ENCODE peak calls at places on chromosome 12, in ten cellular contexts. G is osteoblast, Y is IMR-90, Z is H7, C is GM06990, P is cardiac fibroblast, V is neuronal stem cell, L is left ventricle myocardium inferior, M is ovary, Q is AG09309. E is an unnamed sample.
A peak's percentile ranks its signal among the peaks of the same experiment; 100 is the strongest.

GRCh38 chr12:75831413-75831812 is 200.2 kb downstream of the PHLDA1 start:
- DNase-seq in V (no peak), Q (no peak), G (no peak), L (no peak), C (no peak), M (no peak), Z (no peak), Y (peak; percentile 73), P (peak; percentile 77), E (no peak)

GRCh38 chr12:104498211-104498801 is 41.6 kb downstream of the CHST11 start:
- DNase-seq in Q (peak; percentile 40), M (no peak), Y (no peak), P (no peak), L (no peak), Z (no peak), G (peak; percentile 25), C (no peak), V (no peak), E (no peak)

GRCh38 chr12:111089616-111090015 is 169.2 kb upstream of the MYL2 start:
- DNase-seq in L (no peak), M (no peak), C (no peak), G (no peak), Y (no peak), Q (no peak), V (no peak), P (no peak), Z (no peak), E (no peak)

GRCh38 chr12:66964629-66965028 is 285.8 kb upstream of the GRIP1 start:
- DNase-seq in Q (no peak), C (peak; percentile 4), P (no peak), Z (no peak), M (no peak), Y (no peak), V (no peak), G (no peak), L (no peak), E (no peak)

GRCh38 chr12:2023365-2023764 is 19.1 kb upstream of the DCP1B start:
- DNase-seq in Q (no peak), L (no peak), Z (no peak), Y (no peak), P (no peak), V (no peak), M (no peak), G (no peak), C (no peak), E (no peak)

GRCh38 chr12:116662612-116663144 is 75.2 kb downstream of the SPRING1 start:
- DNase-seq in C (no peak), Z (peak; percentile 72), V (peak; percentile 46), Y (peak; percentile 37), L (no peak), G (no peak), Q (no peak), M (peak; percentile 70), P (no peak), E (peak; percentile 33)

GRCh38 chr12:90510948-90511347 is 444.0 kb downstream of the CCER1 start:
- DNase-seq in G (no peak), L (no peak), V (no peak), Z (no peak), Y (peak; percentile 76), M (no peak), Q (peak; percentile 20), P (peak; percentile 3), C (no peak), E (no peak)

GRCh38 chr12:101781834-101782543 is 42.7 kb upstream of the SYCP3 start:
- DNase-seq in L (no peak), Y (peak; percentile 76), C (no peak), Q (no peak), Z (no peak), V (no peak), P (peak; percentile 39), G (no peak), M (no peak), E (no peak)

GRCh38 chr12:121405211-121405610 is 5.3 kb downstream of the RNF34 start:
- DNase-seq in Y (no peak), V (no peak), Q (no peak), G (no peak), P (no peak), M (no peak), Z (no peak), C (no peak), L (no peak), E (no peak)

GRCh38 chr12:58833844-58834243 is 86.5 kb downstream of the LRIG3 start:
- DNase-seq in P (peak; percentile 9), Y (no peak), L (no peak), G (no peak), Z (no peak), V (no peak), C (no peak), M (no peak), Q (no peak), E (no peak)

GRCh38 chr12:132282031-132282949 is 47.1 kb downstream of the GALNT9 start:
- DNase-seq in V (no peak), L (no peak), Z (no peak), Q (no peak), M (no peak), P (no peak), Y (no peak), G (peak; percentile 76), C (no peak), E (no peak)

DNA sequence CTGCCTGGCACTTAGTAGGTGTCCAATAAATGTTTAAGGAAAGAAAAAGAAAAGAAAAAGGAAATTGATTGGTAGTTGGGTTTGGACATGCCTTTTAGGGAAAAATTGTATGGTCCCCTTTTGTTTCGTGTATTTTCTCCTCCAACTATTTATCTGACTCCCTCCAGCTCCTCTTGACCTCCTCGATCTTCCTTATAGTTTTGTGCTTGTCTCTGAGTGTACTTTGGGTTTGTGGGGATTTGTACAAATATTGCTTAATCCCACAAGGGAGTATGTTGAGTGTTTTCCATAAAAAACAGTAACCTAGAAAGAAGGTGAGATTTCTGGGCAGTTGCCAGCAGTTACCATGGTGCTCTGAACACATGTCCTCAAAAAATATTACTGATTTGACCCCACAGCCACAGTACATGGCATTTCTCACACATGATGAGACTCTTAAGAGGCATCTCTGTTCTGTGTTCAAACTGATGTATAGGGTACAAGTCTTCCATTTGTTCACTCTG is 15.7 kb downstream of the PLEKHG7 start:
- DNase-seq in Z (no peak), M (no peak), C (no peak), G (no peak), Y (no peak), Q (no peak), P (peak; percentile 20), L (no peak), V (no peak), E (no peak)
- H3K4me3 ChIP-seq in Z (no peak overlapping the region), M (no peak overlapping the region), C (no peak overlapping the region), G (no peak overlapping the region), Y (no peak overlapping the region), Q (no peak overlapping the region), P (no peak overlapping the region), L (no peak overlapping the region), V (no peak overlapping the region), E (no peak overlapping the region)

GRCh38 chr12:10392394-10392930 is 2.6 kb upstream of the KLRK1 start:
- DNase-seq in C (peak; percentile 52), P (peak; percentile 98), M (peak; percentile 38), Y (peak; percentile 67), Q (peak; percentile 89), Z (no peak), G (peak; percentile 50), V (no peak), L (peak; percentile 56), E (no peak)

GRCh38 chr12:10384191-10384590 is 5.7 kb downstream of the KLRK1 start:
- DNase-seq in L (no peak), G (no peak), M (no peak), V (no peak), C (no peak), P (no peak), Y (no peak), Q (no peak), Z (no peak), E (no peak)

GRCh38 chr12:10385181-10385613 is 4.6 kb downstream of the KLRK1 start:
- DNase-seq in C (no peak), V (no peak), G (peak; percentile 58), P (peak; percentile 75), L (no peak), Y (peak; percentile 81), M (no peak), Z (no peak), Q (peak; percentile 73), E (no peak)

GRCh38 chr12:10389941-10390340 is at the start of gene KLRK1:
- DNase-seq in C (no peak), G (no peak), P (no peak), Q (no peak), Y (no peak), M (no peak), Z (no peak), V (no peak), L (no peak), E (no peak)

GRCh38 chr12:10388611-10389010 is 1.2 kb downstream of the KLRK1 start:
- DNase-seq in C (no peak), Z (no peak), L (no peak), M (no peak), Y (no peak), V (no peak), G (no peak), P (no peak), Q (no peak), E (no peak)
- H3K4me3 ChIP-seq in C (no peak overlapping the region), Z (no peak overlapping the region), L (no peak overlapping the region), M (no peak overlapping the region), Y (no peak overlapping the region), V (no peak overlapping the region), G (no peak overlapping the region), P (no peak overlapping the region), Q (no peak overlapping the region), E (no peak overlapping the region)

DNA sequence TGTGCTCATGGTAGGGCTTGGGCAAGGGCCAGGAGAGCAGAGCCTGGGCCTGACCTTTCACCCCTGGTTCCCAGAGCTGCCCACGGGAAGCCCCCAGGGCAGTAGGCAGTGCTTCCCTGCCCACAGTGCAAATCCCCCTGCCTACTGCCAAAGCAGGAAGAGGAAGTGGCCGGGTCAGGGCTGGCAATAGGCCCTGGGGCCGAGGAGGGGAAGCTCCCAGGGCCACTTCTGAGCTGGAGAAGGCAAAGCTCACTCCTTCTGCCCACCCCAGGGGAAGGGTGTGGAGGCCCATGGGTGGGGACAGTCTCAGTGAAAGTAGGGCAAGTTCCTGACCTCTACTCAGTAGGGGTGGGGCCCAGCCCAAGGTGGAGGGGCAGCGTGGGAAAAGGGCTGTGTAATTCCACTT is 5.4 kb upstream of the NR4A1 start:
- DNase-seq in C (no peak), G (no peak), P (peak; percentile 63), Z (no peak), M (peak; percentile 43), Q (no peak), Y (no peak), L (no peak), V (no peak), E (no peak)
- H3K4me3 ChIP-seq in C (no peak overlapping the region), G (no peak overlapping the region), P (no peak overlapping the region), Z (no peak overlapping the region), M (no peak overlapping the region), Q (no peak overlapping the region), Y (no peak overlapping the region), L (peak overlapping the region; percentile 65), V (no peak overlapping the region), E (no peak overlapping the region)

DNA sequence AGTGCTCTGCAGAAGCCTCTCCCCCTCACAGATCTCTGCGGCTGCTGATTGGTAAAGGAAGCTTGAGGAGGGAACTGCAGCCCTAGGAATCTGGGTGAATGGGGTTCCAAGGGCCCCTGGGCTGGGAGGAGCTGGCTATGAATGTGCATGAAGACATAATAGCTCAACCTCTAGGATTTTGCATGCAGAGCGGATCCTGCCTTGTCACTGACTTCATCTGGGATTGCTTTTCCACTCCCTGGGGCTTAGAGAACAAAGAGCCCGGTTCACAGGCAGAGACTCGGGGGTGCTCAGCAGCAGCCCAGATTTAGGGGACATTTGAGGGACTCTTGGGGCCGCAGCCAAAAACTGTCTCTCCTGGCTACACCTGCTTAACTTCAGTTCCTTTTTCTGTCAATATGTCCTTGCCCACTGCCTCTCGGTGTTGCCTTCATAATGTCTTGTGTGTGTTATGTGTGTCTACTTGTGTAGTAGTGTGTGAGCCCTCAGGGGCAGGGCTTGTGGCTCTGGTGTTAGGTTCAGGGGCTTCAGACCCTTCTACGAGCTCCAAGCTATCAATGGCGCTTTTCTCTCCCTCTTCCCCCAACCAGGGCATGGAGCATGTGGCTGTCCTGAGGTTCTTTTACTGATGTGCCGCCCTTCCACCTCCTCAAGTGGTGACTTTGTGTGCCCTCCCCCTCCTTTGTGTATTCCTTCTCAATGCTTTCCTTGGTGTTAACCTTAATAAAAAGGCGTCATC is 1.9 kb downstream of the CCDC184 start:
- DNase-seq in L (no peak), M (no peak), P (no peak), C (no peak), G (no peak), V (no peak), Q (no peak), Z (peak; percentile 65), Y (no peak), E (no peak)
- H3K4me3 ChIP-seq in L (peak overlapping the region; percentile 82), M (peak overlapping the region; percentile 62), P (no peak overlapping the region), C (no peak overlapping the region), G (no peak overlapping the region), V (no peak overlapping the region), Q (no peak overlapping the region), Z (no peak overlapping the region), Y (no peak overlapping the region), E (no peak overlapping the region)

E was measured in pancreas.